ENCODE peak calls at places on chromosomes 4 and X, in five cellular contexts. M is K562, O is hepatocyte, N is PC-9, B is astrocyte. U is an unnamed sample.

GRCh38 chrX:77639820-77640219 is 146.2 kb downstream of the ATRX start:
- DNase-seq in M (no peak), O (no peak), N (no peak), B (no peak), U (no peak)

GRCh38 chrX:130637591-130637990 is 235.8 kb downstream of the RBMX2 start:
- DNase-seq in M (no peak), O (no peak), N (no peak), B (peak; percentile 15), U (no peak)

GRCh38 chrX:6707497-6707896 is 172.6 kb upstream of the VCX3A start:
- DNase-seq in M (no peak), O (no peak), N (no peak), B (no peak), U (no peak)

GRCh38 chr4:2478220-2478619 is 9.3 kb downstream of the RNF4 start:
- DNase-seq in M (no peak), O (no peak), N (no peak), B (no peak), U (no peak)

GRCh38 chr4:180234730-180235129 is 2008.5 kb upstream of the TENM3 start:
- DNase-seq in M (no peak), O (no peak), N (no peak), B (no peak), U (no peak)

GRCh38 chr4:183467246-183467645 is 22.8 kb downstream of the CDKN2AIP start:
- DNase-seq in M (no peak), O (no peak), N (no peak), B (no peak), U (no peak)

GRCh38 chr4:99349338-99349737 is 3.2 kb downstream of the ADH1C start:
- DNase-seq in M (no peak), O (no peak), N (no peak), B (no peak), U (no peak)

GRCh38 chr4:7719354-7720174 is 220.1 kb downstream of the AFAP1 start:
- DNase-seq in M (peak; percentile 77), O (peak; percentile 80), N (no peak), B (no peak), U (peak; percentile 77)

GRCh38 chr4:176653406-176654220 is 139.1 kb downstream of the VEGFC start:
- DNase-seq in M (no peak), O (no peak), N (no peak), B (peak; percentile 25), U (no peak)

GRCh38 chrX:20019672-20020365 is 29.0 kb upstream of the BCLAF3 start:
- DNase-seq in M (no peak), O (no peak), N (no peak), B (no peak), U (no peak)

GRCh38 chr4:1851575-1852415 is 4.2 kb downstream of the LETM1 start:
- DNase-seq in M (no peak), O (no peak), N (no peak), B (no peak), U (no peak)

GRCh38 chrX:109858602-109859341 is 125.7 kb upstream of the ACSL4 start:
- DNase-seq in M (no peak), O (no peak), N (no peak), B (no peak), U (no peak)

GRCh38 chrX:152897216-152898144 is at the start of gene ZNF185:
- DNase-seq in M (no peak), O (peak; percentile 75), N (peak; percentile 81), B (peak; percentile 25), U (no peak)

GRCh38 chrX:44898411-44899221 is 25.6 kb downstream of the KDM6A start:
- DNase-seq in M (no peak), O (no peak), N (no peak), B (peak; percentile 46), U (peak; percentile 55)

GRCh38 chrX:131675596-131676194 is 131.8 kb downstream of the OR13H1 start:
- DNase-seq in M (peak; percentile 32), O (peak; percentile 19), N (peak; percentile 37), B (no peak), U (peak; percentile 73)

GRCh38 chrX:110012818-110013484 is 10.0 kb downstream of the TMEM164 start:
- DNase-seq in M (no peak), O (no peak), N (peak; percentile 58), B (no peak), U (no peak)

GRCh38 chr4:76696109-76696508 is 201.8 kb downstream of the SOWAHB start:
- DNase-seq in M (no peak), O (no peak), N (no peak), B (peak; percentile 62), U (no peak)

GRCh38 chr4:89108068-89108467 is 3.3 kb upstream of the TIGD2 start:
- DNase-seq in M (no peak), O (no peak), N (no peak), B (no peak), U (no peak)

GRCh38 chrX:135425026-135425425 is 3.3 kb downstream of the SMIM10L2A start:
- DNase-seq in M (no peak), O (no peak), N (no peak), B (no peak), U (no peak)

GRCh38 chrX:135424469-135424868 is 2.7 kb downstream of the SMIM10L2A start:
- DNase-seq in M (no peak), O (no peak), N (no peak), B (no peak), U (no peak)

GRCh38 chrX:135420831-135421230 is 913 bp upstream of the SMIM10L2A start:
- DNase-seq in M (no peak), O (no peak), N (no peak), B (no peak), U (no peak)

GRCh38 chrX:135421537-135421931 is 210 bp upstream of the SMIM10L2A start:
- DNase-seq in M (peak; percentile 92), O (peak; percentile 91), N (no peak), B (peak; percentile 4), U (peak; percentile 90)

GRCh38 chrX:135421932-135422809 is at the start of gene SMIM10L2A:
- DNase-seq in M (no peak), O (no peak), N (no peak), B (no peak), U (no peak)
- H3K4me3 ChIP-seq in M (peak within 1 kb of the TSS; percentile 39), O (peak within 1 kb of the TSS; percentile 23), N (no peak within 1 kb of the TSS), B (peak within 1 kb of the TSS; percentile 23), U (peak within 1 kb of the TSS; percentile 52)

DNA sequence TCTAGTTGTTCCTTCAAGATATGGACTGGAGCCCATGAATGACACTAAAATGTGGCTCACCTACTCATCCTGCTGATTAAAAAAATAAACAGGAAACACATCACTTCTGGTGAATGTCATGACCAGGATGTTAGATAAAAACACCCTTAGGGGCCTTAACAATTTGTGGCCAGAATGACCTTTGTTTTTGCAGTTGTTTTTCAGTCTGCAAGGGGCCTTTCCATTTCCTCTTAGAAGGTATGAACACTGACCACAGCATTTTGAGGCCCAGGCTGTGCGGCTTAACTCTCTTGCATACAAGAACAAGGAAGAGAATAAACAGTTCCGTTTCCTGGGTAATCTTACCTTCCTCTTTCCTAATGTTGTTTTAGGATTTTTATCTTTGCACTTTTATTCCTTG is 113.2 kb downstream of the IL1RAPL2 start:
- DNase-seq in M (no peak), O (no peak), N (peak; percentile 85), B (no peak), U (no peak)
- H3K4me2 ChIP-seq in M (no peak overlapping the region), O (no peak overlapping the region), N (peak overlapping the region; percentile 39), B (no peak overlapping the region), U (no peak overlapping the region)

GRCh38 chr4:41157009-41157408 is 57.3 kb downstream of the APBB2 start:
- DNase-seq in M (no peak), O (no peak), N (no peak), B (no peak), U (no peak)
- H3K27ac ChIP-seq in M (no peak overlapping the region), O (no peak overlapping the region), N (no peak overlapping the region), B (peak overlapping the region; percentile 89), U (no peak overlapping the region)

GRCh38 chr4:173332021-173332487 is 2.1 kb downstream of the HMGB2 start:
- DNase-seq in M (no peak), O (no peak), N (no peak), B (no peak), U (no peak)
- H3K4me3 ChIP-seq in M (peak overlapping the region; percentile 95), O (peak overlapping the region; percentile 60), N (peak overlapping the region; percentile 94), B (peak overlapping the region; percentile 92), U (peak overlapping the region; percentile 85)

DNA sequence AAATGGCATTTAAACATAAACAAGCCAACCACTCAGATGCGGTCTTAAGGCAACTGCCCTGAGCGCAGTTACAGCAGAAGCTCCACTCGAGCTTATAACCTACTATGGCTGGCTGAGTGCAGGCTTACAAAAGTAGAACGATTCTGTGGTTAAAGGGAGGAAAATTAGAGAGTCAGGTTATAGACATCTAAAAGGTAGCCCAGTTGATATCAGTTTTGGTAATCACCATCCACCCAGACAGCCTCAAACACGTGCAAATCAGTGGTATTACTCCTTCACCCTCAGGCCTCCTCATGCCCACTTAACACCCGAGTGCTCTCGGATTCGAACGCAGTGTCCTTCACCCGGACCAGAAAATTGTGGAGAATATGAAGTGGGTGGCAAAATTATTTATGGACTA is 3.1 kb downstream of the LEF1 start:
- DNase-seq in M (no peak), O (no peak), N (no peak), B (no peak), U (no peak)
- H3K4me2 ChIP-seq in M (peak overlapping the region; percentile 89), O (peak overlapping the region; percentile 97), N (no peak overlapping the region), B (peak overlapping the region; percentile 99), U (no peak overlapping the region)

GRCh38 chr4:38088321-38088720 is 128.1 kb downstream of the PTTG2 start:
- DNase-seq in M (no peak), O (no peak), N (no peak), B (no peak), U (no peak)

GRCh38 chr4:38089961-38090360 is 129.8 kb downstream of the PTTG2 start:
- DNase-seq in M (no peak), O (no peak), N (no peak), B (no peak), U (no peak)

GRCh38 chr4:38085394-38086150 is 125.4 kb downstream of the PTTG2 start:
- DNase-seq in M (no peak), O (no peak), N (no peak), B (no peak), U (no peak)

GRCh38 chr4:38084984-38085383 is 124.8 kb downstream of the PTTG2 start:
- DNase-seq in M (no peak), O (no peak), N (no peak), B (no peak), U (no peak)

GRCh38 chr4:38086515-38087226 is 126.5 kb downstream of the PTTG2 start:
- DNase-seq in M (no peak), O (no peak), N (no peak), B (no peak), U (no peak)
- H3K27ac ChIP-seq in M (no peak overlapping the region), O (peak overlapping the region; percentile 38), N (no peak overlapping the region), B (no peak overlapping the region), U (no peak overlapping the region)

GRCh38 chr4:25421819-25422511 is 44.9 kb downstream of the ANAPC4 start:
- DNase-seq in M (no peak), O (no peak), N (no peak), B (no peak), U (no peak)
- H3K4me3 ChIP-seq in M (no peak overlapping the region), O (no peak overlapping the region), N (no peak overlapping the region), B (no peak overlapping the region), U (no peak overlapping the region)

GRCh38 chr4:105894570-105895323 is 524 bp upstream of the NPNT start:
- DNase-seq in M (no peak), O (peak; percentile 63), N (no peak), B (peak; percentile 32), U (no peak)
- H3K4me2 ChIP-seq in M (no peak overlapping the region), O (peak overlapping the region; percentile 94), N (no peak overlapping the region), B (peak overlapping the region; percentile 77), U (no peak overlapping the region)

DNA sequence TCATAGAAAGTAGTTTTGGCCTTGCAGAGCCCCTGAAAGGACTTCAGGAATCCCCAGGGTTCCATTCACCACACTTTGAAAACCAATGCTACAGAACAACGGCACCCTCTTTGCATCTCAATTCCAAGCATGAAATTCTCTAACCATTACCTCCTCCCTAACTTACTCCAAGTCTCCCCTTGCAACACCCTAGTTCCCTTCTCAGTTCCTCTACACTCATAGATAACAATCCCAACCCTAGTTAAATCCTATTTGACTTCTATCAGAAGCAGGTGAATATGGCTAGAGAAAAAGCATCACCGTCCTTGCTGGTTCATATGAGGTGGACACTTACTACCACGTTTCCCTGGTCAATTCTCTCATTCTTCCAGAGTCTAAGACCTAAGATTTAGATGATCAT is 2.4 kb downstream of the RCHY1 start:
- DNase-seq in M (no peak), O (no peak), N (no peak), B (no peak), U (no peak)
- H3K27ac ChIP-seq in M (peak overlapping the region; percentile 68), O (peak overlapping the region; percentile 59), N (no peak overlapping the region), B (no peak overlapping the region), U (peak overlapping the region; percentile 40)